ENCODE peak calls at places on chromosomes 4 and X, in four cellular contexts. L is OCI-LY7, P is DND-41, Z is WERI-Rb-1. B is an unnamed sample.

GRCh38 chr4:82642321-82642720 is 80.5 kb upstream of the TMEM150C start:
- DNase-seq in L (no peak), P (no peak), Z (no peak), B (no peak)

GRCh38 chrX:112837531-112837930 is 3.1 kb downstream of the AMOT start:
- DNase-seq in L (no peak), P (no peak), Z (no peak), B (no peak)

GRCh38 chr4:142703694-142704309 is 142.3 kb downstream of the INPP4B start:
- DNase-seq in L (no peak), P (peak; percentile 84), Z (no peak), B (no peak)

GRCh38 chr4:16889945-16890344 is 8.5 kb downstream of the LDB2 start:
- DNase-seq in L (no peak), P (no peak), Z (no peak), B (no peak)

GRCh38 chrX:9072281-9072680 is 38.4 kb upstream of the FAM9B start:
- DNase-seq in L (no peak), P (no peak), Z (no peak), B (no peak)

GRCh38 chr4:18568600-18568999 is 547.0 kb upstream of the LCORL start:
- DNase-seq in L (no peak), P (no peak), Z (no peak), B (no peak)

GRCh38 chr4:59180161-59180560 is 2020.0 kb upstream of the ADGRL3 start:
- DNase-seq in L (no peak), P (no peak), Z (no peak), B (no peak)

GRCh38 chr4:146382194-146382593 is 139.5 kb downstream of the SLC10A7 start:
- DNase-seq in L (no peak), P (no peak), Z (no peak), B (no peak)

GRCh38 chr4:124253080-124253479 is 459.5 kb downstream of the ANKRD50 start:
- DNase-seq in L (no peak), P (no peak), Z (no peak), B (no peak)

GRCh38 chr4:159117564-159117963 is 14.7 kb downstream of the RAPGEF2 start:
- DNase-seq in L (no peak), P (no peak), Z (no peak), B (no peak)
- H3K27ac ChIP-seq in L (no peak overlapping the region), P (no peak overlapping the region), Z (no peak overlapping the region), B (no peak overlapping the region)

GRCh38 chr4:40238700-40239548 is 42.1 kb downstream of the RHOH start:
- DNase-seq in L (no peak), P (peak; percentile 31), Z (no peak), B (no peak)
- H3K27ac ChIP-seq in L (no peak overlapping the region), P (peak overlapping the region; percentile 41), Z (no peak overlapping the region), B (no peak overlapping the region)

GRCh38 chrX:88982933-88983332 is 235.9 kb downstream of the CPXCR1 start:
- DNase-seq in L (no peak), P (no peak), Z (no peak), B (no peak)

GRCh38 chrX:88977835-88978234 is 230.8 kb downstream of the CPXCR1 start:
- DNase-seq in L (no peak), P (no peak), Z (no peak), B (no peak)

DNA sequence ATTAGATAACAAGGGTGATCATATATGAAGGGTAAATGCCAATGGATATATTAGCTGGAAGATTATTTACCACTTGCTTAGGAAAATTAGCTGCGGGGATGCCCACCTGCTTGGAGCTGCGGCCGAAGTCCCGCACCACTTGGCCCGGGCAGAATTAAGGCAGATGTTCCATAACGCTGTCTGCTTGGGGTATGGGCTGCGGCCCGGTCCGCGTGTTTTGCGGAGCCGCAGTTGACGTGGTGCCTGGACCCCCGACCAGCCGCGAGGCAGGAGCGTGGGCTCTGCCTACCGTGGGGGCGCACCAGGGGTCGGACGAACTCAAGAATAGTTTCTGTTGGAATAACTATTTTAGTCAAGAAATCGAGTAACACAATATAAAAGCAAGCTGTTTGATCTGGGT is 235.2 kb downstream of the CPXCR1 start:
- DNase-seq in L (no peak), P (no peak), Z (no peak), B (no peak)
- H3K27ac ChIP-seq in L (no peak overlapping the region), P (no peak overlapping the region), Z (no peak overlapping the region), B (no peak overlapping the region)

DNA sequence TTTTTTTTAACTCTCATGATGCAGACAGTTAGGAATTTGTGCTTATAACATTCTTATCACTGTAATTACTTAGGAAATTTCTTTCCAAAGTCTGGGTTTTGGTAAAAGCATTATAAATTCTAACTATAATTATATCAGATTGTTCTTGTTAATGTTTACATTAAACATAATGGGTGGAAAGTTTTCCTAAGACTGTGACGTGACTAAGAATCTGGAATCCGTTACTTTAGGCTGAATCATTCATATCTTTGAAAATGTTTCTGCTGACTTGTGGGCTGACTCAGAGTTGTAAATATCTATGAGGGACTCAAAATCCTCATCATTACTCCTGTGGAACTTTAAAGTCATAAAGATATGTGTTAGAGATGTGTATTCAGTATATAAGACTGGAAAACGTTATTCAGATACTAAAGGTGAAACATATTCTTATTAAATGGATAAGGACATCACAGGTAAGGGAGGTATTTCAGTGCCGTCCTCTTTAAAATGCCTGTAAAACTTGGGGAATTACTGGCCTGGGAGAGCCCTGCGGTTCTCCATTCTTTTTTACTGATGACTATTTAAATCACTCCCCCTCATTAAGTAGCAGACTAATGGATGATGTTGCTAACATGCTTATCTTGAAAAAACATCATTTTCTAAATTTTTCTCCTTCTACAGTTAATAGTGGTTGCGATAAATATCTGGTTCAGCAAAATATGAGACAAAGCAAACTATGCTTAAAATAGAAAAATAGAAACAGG is 159.0 kb downstream of the DCLK2 start:
- DNase-seq in L (no peak), P (no peak), Z (no peak), B (no peak)
- H3K27ac ChIP-seq in L (no peak overlapping the region), P (no peak overlapping the region), Z (no peak overlapping the region), B (no peak overlapping the region)

DNA sequence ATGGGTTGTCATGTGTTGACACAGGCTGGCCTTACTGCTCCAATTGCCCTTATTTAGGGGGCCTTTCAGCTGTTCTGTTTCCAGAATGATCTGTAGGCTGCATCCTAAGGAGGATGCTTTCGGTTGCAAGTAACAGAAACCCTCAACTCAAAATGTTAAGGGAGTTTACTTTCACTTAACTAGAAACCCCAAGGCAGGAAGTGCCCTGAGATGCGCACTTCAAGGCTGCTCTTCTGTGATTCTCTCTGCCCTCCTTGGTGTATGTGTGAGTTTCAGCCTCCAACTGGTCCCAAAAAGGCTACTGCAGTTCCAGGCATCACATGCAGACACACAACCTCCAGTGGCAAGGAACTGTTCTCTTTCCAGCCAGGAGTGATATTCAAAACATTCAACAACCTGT is 97.3 kb upstream of the ATP6AP2 start:
- DNase-seq in L (no peak), P (no peak), Z (no peak), B (no peak)
- H3K27ac ChIP-seq in L (no peak overlapping the region), P (no peak overlapping the region), Z (no peak overlapping the region), B (no peak overlapping the region)

GRCh38 chr4:152537881-152538280 is 2.0 kb upstream of the FBXW7 start:
- DNase-seq in L (no peak), P (no peak), Z (no peak), B (no peak)
- H3K27ac ChIP-seq in L (peak overlapping the region; percentile 90), P (peak overlapping the region; percentile 93), Z (no peak overlapping the region), B (no peak overlapping the region)

DNA sequence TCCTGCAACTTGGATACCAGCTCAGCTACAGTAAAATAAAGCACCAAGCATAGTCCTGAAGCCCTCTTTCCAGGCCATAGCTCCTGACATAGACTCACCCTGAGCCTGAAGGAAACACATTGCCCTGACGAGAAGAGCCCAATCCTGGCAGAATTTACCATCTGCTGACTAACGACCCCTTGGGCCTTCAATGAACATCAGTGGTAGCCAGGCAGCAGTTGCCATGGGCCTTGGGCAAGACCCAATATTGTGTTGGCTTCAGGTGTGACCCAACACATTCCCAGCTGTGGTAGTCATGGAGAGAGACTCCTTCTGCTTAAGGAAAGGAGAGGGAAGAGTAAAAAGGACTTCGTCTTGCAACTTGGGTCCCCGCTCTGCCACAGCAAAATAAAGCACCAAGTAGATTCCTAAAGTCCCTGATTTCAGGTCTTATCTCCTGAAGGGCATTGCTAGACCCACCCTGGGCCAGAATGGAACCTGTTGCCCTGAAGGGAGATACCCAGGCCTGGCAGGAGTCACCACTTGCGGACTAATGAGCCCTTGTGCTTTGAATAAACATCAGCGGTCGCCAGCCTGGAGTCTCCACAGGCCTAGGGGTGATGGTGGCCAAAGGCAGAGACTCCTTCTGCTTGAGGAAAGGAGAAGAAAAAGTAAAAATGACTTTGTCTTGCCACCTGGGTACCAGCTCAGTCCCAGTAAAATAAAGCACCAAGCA is 902.6 kb downstream of the C4orf33 start:
- DNase-seq in L (no peak), P (no peak), Z (no peak), B (no peak)
- H3K27ac ChIP-seq in L (no peak overlapping the region), P (no peak overlapping the region), Z (no peak overlapping the region), B (no peak overlapping the region)

DNA sequence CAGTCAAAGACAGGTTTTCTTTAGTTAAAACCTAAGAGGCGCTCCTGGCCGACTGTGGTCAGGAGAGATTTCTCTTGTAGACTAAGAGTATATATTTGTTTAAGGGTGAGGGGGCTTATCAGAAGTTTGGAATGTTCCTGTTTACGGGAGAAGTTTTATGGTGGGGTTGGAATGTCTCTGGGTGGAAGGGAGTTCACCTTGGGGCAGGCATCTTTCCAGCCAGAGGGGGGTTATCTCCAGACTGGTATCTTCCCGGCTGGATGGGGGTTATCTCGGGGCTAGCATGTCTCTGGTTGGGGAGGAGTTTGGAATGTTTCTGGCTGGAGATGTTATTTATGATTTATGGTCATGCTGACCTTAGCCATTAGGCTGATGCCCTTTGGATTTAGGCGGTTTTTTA is 116.0 kb downstream of the COX7B2 start:
- DNase-seq in L (no peak), P (no peak), Z (no peak), B (no peak)
- H3K27ac ChIP-seq in L (no peak overlapping the region), P (no peak overlapping the region), Z (no peak overlapping the region), B (no peak overlapping the region)